ENCODE peak calls at places on chromosomes 12 and 14, in six cellular contexts. X is effector memory CD4-positive, alpha-beta T cell; F is lower lobe of right lung; A is heart right ventricle; Z is thoracic aorta; S is PC-3. Y is an unnamed sample. For H3K27me3 and H3K36me3, the result is how much of the 10 kb centered on the place peaks cover.

GRCh38 chr12:76197283-76197682 is 112.8 kb upstream of the NAP1L1 start:
- DNase-seq in A (no peak), S (no peak), Z (no peak), X (no peak), F (no peak), Y (no peak)

GRCh38 chr12:75644472-75645072 is 133.2 kb upstream of the KRR1 start:
- DNase-seq in X (no peak), Z (no peak), A (no peak), S (no peak), F (no peak), Y (no peak)

GRCh38 chr14:104715416-104715815 is 8.6 kb upstream of the ADSS1 start:
- DNase-seq in A (no peak), S (no peak), F (no peak), Z (no peak), X (no peak), Y (no peak)

GRCh38 chr14:100904307-100905019 is 941 bp upstream of the RTL1 start:
- DNase-seq in S (peak), F (peak), Z (no peak), X (no peak), A (no peak), Y (no peak)

GRCh38 chr12:54821676-54822075 is 32.6 kb upstream of the MUCL1 start:
- DNase-seq in A (no peak), F (no peak), X (no peak), Z (no peak), S (no peak), Y (no peak)

GRCh38 chr12:130334937-130335336 is 2.8 kb upstream of the PIWIL1 start:
- DNase-seq in X (no peak), F (no peak), A (no peak), S (no peak), Z (no peak), Y (no peak)

GRCh38 chr12:46404225-46404631 is 31.7 kb upstream of the SLC38A2 start:
- DNase-seq in X (no peak), S (no peak), F (no peak), Z (no peak), A (no peak), Y (no peak)

GRCh38 chr12:57469334-57470164 is 10.0 kb downstream of the GLI1 start:
- DNase-seq in S (no peak), A (no peak), F (no peak), Z (no peak), X (no peak), Y (no peak)

GRCh38 chr12:89695100-89695499 is 13.5 kb downstream of the ATP2B1 start:
- DNase-seq in X (no peak), S (no peak), A (no peak), Z (no peak), F (no peak), Y (no peak)

GRCh38 chr12:24356189-24356708 is 406.8 kb upstream of the SOX5 start:
- DNase-seq in F (no peak), Z (no peak), X (no peak), S (no peak), A (no peak), Y (no peak)

GRCh38 chr12:118183711-118184110 is 47.8 kb downstream of the PEBP1 start:
- DNase-seq in A (no peak), S (peak), Z (no peak), F (no peak), X (no peak), Y (no peak)

GRCh38 chr12:130449291-130449690 is 111.6 kb downstream of the PIWIL1 start:
- DNase-seq in X (no peak), Z (no peak), A (no peak), S (no peak), F (no peak), Y (no peak)

GRCh38 chr14:51462182-51462581 is 189.5 kb upstream of the FRMD6 start:
- DNase-seq in Z (no peak), F (no peak), A (no peak), S (peak), X (no peak), Y (no peak)

GRCh38 chr12:131007031-131007793 is 53.5 kb downstream of the ADGRD1 start:
- DNase-seq in S (no peak), Z (no peak), A (peak), X (no peak), F (peak), Y (no peak)

GRCh38 chr14:94040796-94041195 is 14.7 kb downstream of the OTUB2 start:
- DNase-seq in F (no peak), S (no peak), Z (no peak), X (no peak), A (no peak), Y (no peak)
- H3K27me3 ChIP-seq in F (under half), S (under half), Z (under half), X (under half), A (under half), Y (under half)

GRCh38 chr12:100268835-100269564 is 2.0 kb downstream of the SCYL2 start:
- DNase-seq in A (no peak), X (no peak), F (no peak), S (peak), Z (no peak), Y (no peak)
- H3K4me3 ChIP-seq in A (peak), X (no peak), F (peak), S (peak), Z (peak), Y (no peak)

DNA sequence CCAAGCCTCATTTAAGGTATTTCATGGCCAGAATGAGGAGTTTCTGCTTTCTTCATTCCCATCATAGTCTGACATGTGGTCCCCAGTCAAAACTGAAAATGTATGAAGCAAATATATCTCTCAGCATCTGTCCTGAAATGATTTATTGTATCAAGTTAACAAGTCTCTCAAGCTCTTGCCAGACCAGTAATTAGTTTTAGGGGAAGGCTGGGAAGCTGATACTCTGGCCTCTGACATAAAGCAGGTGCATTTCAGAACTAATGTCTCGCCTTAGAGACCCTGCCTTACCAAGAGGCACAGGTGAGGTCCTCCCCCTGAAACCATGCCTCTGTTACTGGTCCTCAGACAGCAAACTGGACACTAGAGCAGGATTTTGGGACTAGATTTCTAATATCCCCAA is 266.5 kb downstream of the SLC15A4 start:
- DNase-seq in S (no peak), A (no peak), X (no peak), Z (no peak), F (no peak), Y (no peak)
- H3K36me3 ChIP-seq in S (under half), A (under half), X (under half), Z (under half), F (under half), Y (under half)

GRCh38 chr12:31234053-31234835 is 91.7 kb downstream of the SINHCAF start:
- DNase-seq in X (no peak), A (no peak), Z (no peak), S (no peak), F (peak), Y (no peak)

GRCh38 chr12:31234955-31235867 is 90.7 kb downstream of the SINHCAF start:
- DNase-seq in F (peak), X (no peak), S (peak), Z (no peak), A (peak), Y (no peak)

GRCh38 chr12:31236998-31237637 is 88.8 kb downstream of the SINHCAF start:
- DNase-seq in A (no peak), X (no peak), S (no peak), Z (no peak), F (peak), Y (no peak)

GRCh38 chr12:31233061-31233730 is 92.8 kb downstream of the SINHCAF start:
- DNase-seq in Z (no peak), S (no peak), X (no peak), A (no peak), F (no peak), Y (no peak)

DNA sequence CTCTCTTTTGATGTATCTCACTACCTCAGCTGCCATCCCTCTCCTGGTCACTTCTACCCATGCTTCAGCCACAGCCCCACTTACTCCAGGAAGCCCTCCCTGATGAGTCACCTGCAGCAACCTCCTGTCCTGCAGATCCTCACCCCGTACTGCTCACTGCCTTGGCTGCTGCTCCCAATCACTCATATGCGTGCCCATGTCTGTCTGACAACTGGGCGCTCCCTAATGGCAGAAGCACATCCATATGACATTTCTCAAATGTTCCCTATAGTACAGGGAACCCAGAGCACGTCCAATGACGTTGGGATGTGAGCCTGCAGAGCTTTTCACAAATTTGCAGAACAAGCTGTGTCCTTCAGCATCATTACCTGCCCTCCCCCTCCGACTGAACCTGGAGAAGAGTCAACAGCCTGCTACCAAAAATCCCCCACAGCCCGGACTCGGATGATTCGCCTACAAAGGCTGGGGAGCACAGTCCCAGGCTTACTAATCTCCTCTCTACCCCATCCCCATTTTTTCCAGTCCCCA is 90.0 kb downstream of the SINHCAF start:
- DNase-seq in A (no peak), X (no peak), F (no peak), S (no peak), Z (no peak), Y (peak)
- H3K27me3 ChIP-seq in A (under half), X (under half), F (under half), S (under half), Z (under half), Y (under half)

DNA sequence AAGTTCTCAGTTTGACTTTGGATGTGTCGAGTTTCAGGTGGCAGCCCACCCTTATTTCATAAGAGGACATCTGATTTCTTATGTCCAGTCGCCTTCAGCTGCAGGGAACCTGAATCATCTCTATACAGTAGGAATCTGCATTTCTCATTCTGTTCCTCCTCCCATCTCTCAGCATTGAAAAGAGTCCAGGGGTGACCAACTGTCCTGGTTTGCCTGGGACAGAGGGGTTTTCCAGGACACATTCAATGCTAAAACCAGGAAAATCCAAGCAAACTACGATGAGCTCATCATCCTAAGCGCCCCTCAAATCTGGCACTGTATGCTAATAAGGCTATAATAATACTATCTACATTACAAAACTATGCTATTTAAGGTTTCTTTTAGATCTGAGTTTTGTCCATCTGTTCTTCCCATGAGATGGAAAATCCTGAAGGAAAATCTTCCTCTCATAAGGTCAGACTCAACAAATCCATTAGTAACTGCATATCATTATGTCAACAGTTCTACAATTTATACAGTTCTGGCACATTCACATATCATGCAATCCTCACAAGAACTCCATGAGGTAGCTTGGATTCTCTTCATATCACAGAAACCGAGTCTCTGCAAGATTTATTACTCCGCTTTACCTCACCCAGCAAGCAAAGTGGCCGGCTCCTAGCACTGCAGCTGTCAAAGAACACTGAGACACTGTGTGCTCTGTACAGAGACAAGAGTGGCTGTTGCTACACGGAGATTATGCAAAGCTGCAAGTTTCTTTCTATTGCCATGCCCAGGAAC is 15.6 kb upstream of the CALM1 start:
- DNase-seq in X (no peak), A (peak), F (no peak), Z (no peak), S (no peak), Y (no peak)
- H3K4me3 ChIP-seq in X (no peak), A (peak), F (no peak), Z (peak), S (no peak), Y (no peak)